ENCODE peak calls at places on chromosomes 7 and 10, in eight cellular contexts. F is islet precursor cell; T is NCI-H1105; B is NCI-H1092; S is M059J; P is NCI-H2107; H is CD4-positive, alpha-beta T cell; C is astrocyte of the cerebellum. E is an unnamed sample.

GRCh38 chr10:70753026-70753663 is 32.0 kb downstream of the TBATA start:
- DNase-seq in C (no peak), B (no peak), F (no peak), P (no peak), T (no peak), S (no peak), H (no peak), E (no peak)

GRCh38 chr10:97574374-97575100 is 2.0 kb downstream of the ANKRD2 start:
- DNase-seq in H (no peak), S (peak), P (peak), T (peak), C (no peak), B (peak), F (peak), E (peak)

GRCh38 chr7:112091768-112092167 is 114.4 kb downstream of the DOCK4 start:
- DNase-seq in H (no peak), F (no peak), B (no peak), C (no peak), T (no peak), P (no peak), S (no peak), E (no peak)

GRCh38 chr7:156823441-156823840 is 69.5 kb downstream of the LMBR1 start:
- DNase-seq in B (no peak), F (no peak), C (no peak), T (no peak), P (no peak), S (peak), H (no peak), E (peak)

GRCh38 chr7:151125459-151125834 is 39.2 kb downstream of the AGAP3 start:
- DNase-seq in C (no peak), H (no peak), P (no peak), F (peak), B (no peak), T (peak), S (no peak), E (no peak)

GRCh38 chr7:79298145-79298760 is 155.2 kb downstream of the MAGI2 start:
- DNase-seq in S (peak), F (no peak), H (no peak), B (peak), P (no peak), C (peak), T (peak), E (peak)

GRCh38 chr10:48525956-48526355 is 78.9 kb downstream of the ARHGAP22 start:
- DNase-seq in T (no peak), B (no peak), P (no peak), S (no peak), F (no peak), C (no peak), H (no peak), E (no peak)

GRCh38 chr7:20158684-20159083 is 58.5 kb downstream of the MACC1 start:
- DNase-seq in P (no peak), H (no peak), F (no peak), S (peak), C (no peak), T (no peak), B (no peak), E (peak)

GRCh38 chr7:94632338-94633024 is 23.5 kb downstream of the SGCE start:
- DNase-seq in B (peak), P (no peak), S (peak), H (no peak), T (no peak), F (no peak), C (peak), E (peak)

GRCh38 chr10:986137-986825 is 2.0 kb upstream of the GTPBP4 start:
- DNase-seq in F (no peak), T (no peak), C (no peak), H (no peak), P (peak), S (peak), B (peak), E (peak)

GRCh38 chr10:27995311-27995710 is 3.6 kb downstream of the ODAD2 start:
- DNase-seq in S (peak), B (no peak), T (no peak), H (no peak), P (no peak), C (no peak), F (no peak), E (no peak)

E was measured in AG10803.